ENCODE peak calls at places on chromosomes 1 and 21, in four cellular contexts. One of them, this sample, is unnamed.

GRCh38 chr1:88773540-88774150 is 89.6 kb downstream of the PKN2 start:
- DNase-seq in GM12891: no peak
- DNase-seq in GM12878: no peak
- DNase-seq in HL-60: no peak
- DNase-seq in this sample: no peak

GRCh38 chr1:3733603-3734591 is 18.4 kb upstream of the CCDC27 start:
- DNase-seq in HL-60: no peak
- DNase-seq in GM12891: no peak
- DNase-seq in GM12878: no peak
- DNase-seq in this sample: no peak

GRCh38 chr1:245788269-245788668 is 633.5 kb downstream of the KIF26B start:
- DNase-seq in GM12891: no peak
- DNase-seq in GM12878: no peak
- DNase-seq in HL-60: no peak
- DNase-seq in this sample: no peak

GRCh38 chr21:42009018-42009830 is 936 bp downstream of the ZBTB21 start:
- DNase-seq in HL-60: peak
- DNase-seq in GM12891: no peak
- DNase-seq in GM12878: no peak
- DNase-seq in this sample: peak

GRCh38 chr1:23619299-23620188 is 60.2 kb upstream of the ID3 start:
- DNase-seq in GM12878: no peak
- DNase-seq in HL-60: no peak
- DNase-seq in GM12891: peak
- DNase-seq in this sample: peak

GRCh38 chr1:160108888-160109662 is 6.5 kb upstream of the ATP1A2 start:
- DNase-seq in GM12891: peak
- DNase-seq in GM12878: no peak
- DNase-seq in HL-60: no peak
- DNase-seq in this sample: peak

GRCh38 chr1:114310771-114311251 is 157.1 kb upstream of the SYT6 start:
- DNase-seq in GM12891: no peak
- DNase-seq in HL-60: no peak
- DNase-seq in GM12878: no peak
- DNase-seq in this sample: no peak

GRCh38 chr1:96747565-96747964 is 26.0 kb downstream of the PTBP2 start:
- DNase-seq in GM12891: no peak
- DNase-seq in GM12878: no peak
- DNase-seq in HL-60: no peak
- DNase-seq in this sample: no peak

GRCh38 chr1:6424000-6424565 is 493 bp upstream of the ESPN start:
- DNase-seq in GM12891: no peak
- DNase-seq in GM12878: no peak
- DNase-seq in HL-60: no peak
- DNase-seq in this sample: no peak

GRCh38 chr1:62321438-62321837 is 2.2 kb upstream of the KANK4 start:
- DNase-seq in GM12891: no peak
- DNase-seq in GM12878: no peak
- DNase-seq in HL-60: no peak
- DNase-seq in this sample: no peak

GRCh38 chr1:192579319-192579738 is 3.8 kb downstream of the RGS1 start:
- DNase-seq in GM12891: no peak
- DNase-seq in GM12878: no peak
- DNase-seq in HL-60: no peak
- DNase-seq in this sample: no peak

GRCh38 chr1:56453016-56453721 is 126.2 kb downstream of the PLPP3 start:
- DNase-seq in HL-60: no peak
- DNase-seq in GM12891: no peak
- DNase-seq in GM12878: no peak
- DNase-seq in this sample: no peak

GRCh38 chr1:60281360-60281932 is 207.9 kb upstream of the C1orf87 start:
- DNase-seq in HL-60: no peak
- DNase-seq in GM12891: peak
- DNase-seq in GM12878: peak
- DNase-seq in this sample: peak

GRCh38 chr1:87030740-87031400 is 116.4 kb downstream of the HS2ST1 start:
- DNase-seq in HL-60: no peak
- DNase-seq in GM12878: no peak
- DNase-seq in GM12891: no peak
- DNase-seq in this sample: no peak

GRCh38 chr1:22978299-22978698 is 5.6 kb upstream of the LACTBL1 start:
- DNase-seq in GM12891: no peak
- DNase-seq in GM12878: no peak
- DNase-seq in HL-60: no peak
- DNase-seq in this sample: no peak

GRCh38 chr1:162716123-162716522 is 74.4 kb upstream of the HSD17B7 start:
- DNase-seq in GM12878: no peak
- DNase-seq in HL-60: no peak
- DNase-seq in GM12891: no peak
- DNase-seq in this sample: no peak

GRCh38 chr21:28793043-28793442 is 199.6 kb downstream of the LTN1 start:
- DNase-seq in GM12891: no peak
- DNase-seq in HL-60: no peak
- DNase-seq in GM12878: no peak
- DNase-seq in this sample: peak

GRCh38 chr1:150165622-150166612 is 16.2 kb downstream of the PLEKHO1 start:
- DNase-seq in GM12891: no peak
- DNase-seq in GM12878: no peak
- DNase-seq in HL-60: no peak
- DNase-seq in this sample: peak

GRCh38 chr1:173043253-173043652 is 7.5 kb downstream of the TNFSF18 start:
- DNase-seq in GM12878: no peak
- DNase-seq in HL-60: peak
- DNase-seq in GM12891: no peak
- DNase-seq in this sample: no peak

GRCh38 chr1:45802343-45803298 is 791 bp upstream of the MAST2 start:
- DNase-seq in GM12891: peak
- DNase-seq in GM12878: no peak
- DNase-seq in HL-60: peak
- DNase-seq in this sample: peak

GRCh38 chr1:1962752-1963151 is 40.8 kb downstream of the CFAP74 start:
- DNase-seq in HL-60: no peak
- DNase-seq in GM12891: no peak
- DNase-seq in GM12878: no peak
- DNase-seq in this sample: no peak

GRCh38 chr1:151574575-151575529 is 34.7 kb downstream of the TUFT1 start:
- DNase-seq in HL-60: no peak
- DNase-seq in GM12878: no peak
- DNase-seq in GM12891: no peak
- DNase-seq in this sample: peak

GRCh38 chr1:163924041-163924440 is 602.3 kb downstream of the NUF2 start:
- DNase-seq in HL-60: no peak
- DNase-seq in GM12891: no peak
- DNase-seq in GM12878: no peak
- DNase-seq in this sample: no peak

GRCh38 chr1:15100369-15101111 is 53.0 kb upstream of the TMEM51 start:
- DNase-seq in GM12878: no peak
- DNase-seq in HL-60: no peak
- DNase-seq in GM12891: peak
- DNase-seq in this sample: peak

GRCh38 chr1:110118636-110119396 is 6.6 kb downstream of the UBL4B start:
- DNase-seq in GM12878: no peak
- DNase-seq in HL-60: no peak
- DNase-seq in GM12891: no peak
- DNase-seq in this sample: no peak

GRCh38 chr1:151547119-151547899 is 7.2 kb downstream of the TUFT1 start:
- DNase-seq in GM12878: no peak
- DNase-seq in GM12891: no peak
- DNase-seq in HL-60: no peak
- DNase-seq in this sample: no peak

DNA sequence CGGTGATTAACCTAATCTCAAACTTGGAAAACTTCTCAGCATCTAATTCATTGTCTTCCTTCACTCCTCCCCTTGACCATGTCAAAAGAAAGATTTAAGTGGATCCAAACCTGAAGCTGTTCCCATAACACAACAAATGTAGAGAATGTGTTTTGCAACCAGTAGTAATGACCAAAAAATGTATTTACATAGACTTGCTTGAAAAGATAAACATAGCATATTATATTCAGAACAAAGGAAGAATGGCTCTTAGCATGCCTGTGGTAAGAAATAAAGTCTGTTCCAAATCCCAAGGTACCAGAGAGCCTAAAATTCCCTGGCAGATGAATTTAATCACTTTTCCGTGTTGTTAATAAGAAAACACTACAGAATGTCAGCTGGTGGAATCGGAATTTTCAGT is 36.8 kb downstream of the FMO3 start:
- DNase-seq in GM12878: no peak
- DNase-seq in GM12891: no peak
- DNase-seq in HL-60: no peak
- DNase-seq in this sample: no peak
- TF ChIP-seq SPI1 in GM12878: no peak
- TF ChIP-seq SPI1 in GM12891: no peak
- TF ChIP-seq SPI1 in HL-60: no peak
- TF ChIP-seq SPI1 in this sample: no peak

DNA sequence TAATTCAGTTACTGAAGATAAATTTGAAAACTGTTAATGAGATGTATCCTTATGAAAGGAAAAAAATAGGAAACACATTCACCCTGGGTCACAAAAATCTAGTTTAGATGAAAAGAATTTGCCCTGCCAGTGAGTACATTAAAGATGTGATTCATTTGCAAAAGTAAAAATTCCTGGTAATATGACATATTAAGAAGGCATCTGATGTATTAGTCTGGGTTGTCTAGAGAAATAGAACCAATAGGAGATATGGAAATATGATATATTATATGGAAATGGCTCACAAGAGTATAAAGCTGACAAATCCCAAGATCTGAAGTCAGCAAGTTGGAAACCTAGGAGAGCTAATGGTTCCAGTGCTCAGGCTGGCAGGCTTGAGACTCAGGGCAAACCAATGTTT is 153.8 kb downstream of the MRPL39 start:
- DNase-seq in GM12878: no peak
- DNase-seq in HL-60: no peak
- DNase-seq in GM12891: no peak
- DNase-seq in this sample: no peak
- TF ChIP-seq SPI1 in GM12878: no peak
- TF ChIP-seq SPI1 in HL-60: no peak
- TF ChIP-seq SPI1 in GM12891: no peak
- TF ChIP-seq SPI1 in this sample: no peak

GRCh38 chr1:41418868-41419583 is 57.8 kb downstream of the FOXO6 start:
- DNase-seq in HL-60: no peak
- DNase-seq in GM12891: no peak
- DNase-seq in GM12878: no peak
- DNase-seq in this sample: no peak
- TF ChIP-seq SPI1 in HL-60: no peak
- TF ChIP-seq SPI1 in GM12891: no peak
- TF ChIP-seq SPI1 in GM12878: no peak
- TF ChIP-seq SPI1 in this sample: no peak

DNA sequence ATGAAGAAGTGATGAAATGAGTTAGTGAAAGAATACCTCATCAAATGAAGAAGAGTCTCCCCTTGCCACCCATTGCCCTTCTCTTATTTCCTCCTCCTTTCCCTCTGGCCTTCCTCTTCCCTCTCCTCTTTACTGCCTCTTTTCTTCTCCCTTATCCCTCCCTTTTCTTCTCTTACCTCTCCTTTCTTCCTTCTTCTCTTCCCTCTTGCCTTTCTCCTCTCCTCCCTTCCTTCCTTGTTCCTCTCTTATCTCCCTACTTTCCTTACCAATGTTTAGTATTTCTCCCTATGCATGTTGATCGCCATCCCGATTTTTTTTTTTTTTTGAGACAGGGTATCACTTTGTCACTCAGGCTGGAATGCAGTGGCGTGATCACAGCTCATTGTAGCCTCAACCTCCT is 8.8 kb downstream of the MROH7 start:
- DNase-seq in HL-60: no peak
- DNase-seq in GM12891: no peak
- DNase-seq in GM12878: no peak
- DNase-seq in this sample: no peak
- TF ChIP-seq SPI1 in HL-60: no peak
- TF ChIP-seq SPI1 in GM12891: no peak
- TF ChIP-seq SPI1 in GM12878: no peak
- TF ChIP-seq SPI1 in this sample: no peak

This sample was measured in K562.